ENCODE peak calls at places on chromosomes 6 and 20, in eight cellular contexts. Z is endothelial cell, K is RWPE1, M is NCI-H1436, L is fibroblast of the conjunctiva, Y is fibroblast of lung, V is Calu3, J is T follicular helper cell. Q is an unnamed sample.

GRCh38 chr6:15246217-15247211 is 645 bp downstream of the JARID2 start:
- DNase-seq in Z (no peak), K (no peak), M (no peak), L (no peak), Y (no peak), V (no peak), J (no peak), Q (no peak)

GRCh38 chr20:49583669-49584417 is 15.9 kb upstream of the PTGIS start:
- DNase-seq in Z (no peak), K (peak), M (no peak), L (peak), Y (peak), V (peak), J (no peak), Q (peak)

GRCh38 chr20:36501367-36502006 is 39.8 kb upstream of the MYL9 start:
- DNase-seq in Z (no peak), K (no peak), M (no peak), L (no peak), Y (no peak), V (no peak), J (no peak), Q (no peak)

GRCh38 chr6:12576389-12576788 is 140.2 kb upstream of the PHACTR1 start:
- DNase-seq in Z (no peak), K (peak), M (no peak), L (peak), Y (peak), V (no peak), J (no peak), Q (peak)

GRCh38 chr20:62286493-62287064 is 16.2 kb upstream of the ADRM1 start:
- DNase-seq in Z (no peak), K (no peak), M (no peak), L (no peak), Y (no peak), V (no peak), J (no peak), Q (no peak)

GRCh38 chr6:169101036-169101805 is 152.4 kb downstream of the THBS2 start:
- DNase-seq in Z (no peak), K (no peak), M (no peak), L (no peak), Y (peak), V (no peak), J (no peak), Q (peak)

GRCh38 chr6:28207244-28208179 is 17.6 kb upstream of the ZSCAN9 start:
- DNase-seq in Z (peak), K (no peak), M (no peak), L (no peak), Y (peak), V (no peak), J (no peak), Q (peak)

GRCh38 chr6:136989591-136990578 is 54.9 kb downstream of the IL20RA start:
- DNase-seq in Z (peak), K (no peak), M (peak), L (no peak), Y (peak), V (peak), J (no peak), Q (peak)

GRCh38 chr6:160881409-160881808 is 110.2 kb upstream of the MAP3K4 start:
- DNase-seq in Z (no peak), K (no peak), M (no peak), L (no peak), Y (no peak), V (no peak), J (no peak), Q (no peak)

GRCh38 chr6:24991748-24992467 is 56.1 kb upstream of the RIPOR2 start:
- DNase-seq in Z (peak), K (peak), M (peak), L (no peak), Y (no peak), V (peak), J (peak), Q (peak)

GRCh38 chr6:15042938-15043337 is 202.9 kb upstream of the JARID2 start:
- DNase-seq in Z (no peak), K (no peak), M (no peak), L (no peak), Y (no peak), V (no peak), J (no peak), Q (no peak)

GRCh38 chr6:40444811-40445210 is 142.4 kb downstream of the LRFN2 start:
- DNase-seq in Z (no peak), K (no peak), M (peak), L (no peak), Y (no peak), V (no peak), J (no peak), Q (no peak)

GRCh38 chr6:130958468-130958867 is 104.6 kb downstream of the EPB41L2 start:
- DNase-seq in Z (no peak), K (no peak), M (no peak), L (no peak), Y (peak), V (no peak), J (no peak), Q (peak)

GRCh38 chr6:4914412-4915159 is 89.3 kb downstream of the RPP40 start:
- DNase-seq in Z (no peak), K (no peak), M (no peak), L (peak), Y (peak), V (no peak), J (no peak), Q (peak)

GRCh38 chr6:107917468-107918375 is 40.3 kb downstream of the SEC63 start:
- DNase-seq in Z (peak), K (no peak), M (no peak), L (no peak), Y (no peak), V (no peak), J (no peak), Q (no peak)

GRCh38 chr20:56430471-56430870 is 18.4 kb downstream of the CASS4 start:
- DNase-seq in Z (no peak), K (no peak), M (no peak), L (no peak), Y (no peak), V (no peak), J (no peak), Q (no peak)

GRCh38 chr6:149060300-149060984 is 257.1 kb upstream of the TAB2 start:
- DNase-seq in Z (no peak), K (no peak), M (no peak), L (no peak), Y (no peak), V (no peak), J (peak), Q (no peak)

GRCh38 chr6:166019214-166019613 is 148.4 kb downstream of the TBXT start:
- DNase-seq in Z (no peak), K (no peak), M (no peak), L (no peak), Y (no peak), V (no peak), J (no peak), Q (peak)

GRCh38 chr6:52696418-52696817 is 25.5 kb downstream of the TMEM14A start:
- DNase-seq in Z (no peak), K (no peak), M (no peak), L (no peak), Y (no peak), V (no peak), J (no peak), Q (no peak)

GRCh38 chr6:80541186-80541585 is 434.7 kb downstream of the BCKDHB start:
- DNase-seq in Z (no peak), K (peak), M (no peak), L (no peak), Y (peak), V (peak), J (no peak), Q (peak)

GRCh38 chr20:63286781-63287696 is 5.9 kb upstream of the COL20A1 start:
- DNase-seq in Z (no peak), K (no peak), M (no peak), L (no peak), Y (no peak), V (no peak), J (no peak), Q (no peak)

GRCh38 chr6:82882363-82883033 is 183.1 kb downstream of the UBE3D start:
- DNase-seq in Z (no peak), K (no peak), M (no peak), L (no peak), Y (no peak), V (no peak), J (no peak), Q (no peak)

GRCh38 chr6:69097948-69098347 is 462.9 kb downstream of the ADGRB3 start:
- DNase-seq in Z (no peak), K (no peak), M (no peak), L (no peak), Y (no peak), V (no peak), J (no peak), Q (no peak)

GRCh38 chr20:51013577-51014330 is 9.2 kb downstream of the KCNG1 start:
- DNase-seq in Z (no peak), K (no peak), M (peak), L (no peak), Y (no peak), V (no peak), J (no peak), Q (no peak)

GRCh38 chr20:51760905-51761544 is 7.2 kb downstream of the ATP9A start:
- DNase-seq in Z (no peak), K (no peak), M (no peak), L (no peak), Y (peak), V (peak), J (no peak), Q (no peak)

GRCh38 chr20:48970681-48971370 is 49.3 kb downstream of the ARFGEF2 start:
- DNase-seq in Z (no peak), K (no peak), M (no peak), L (no peak), Y (no peak), V (no peak), J (no peak), Q (peak)

GRCh38 chr6:117545161-117545595 is 57.1 kb downstream of the GOPC start:
- DNase-seq in Z (no peak), K (peak), M (no peak), L (no peak), Y (peak), V (peak), J (no peak), Q (peak)

GRCh38 chr6:75347797-75348610 is 63.4 kb upstream of the TMEM30A start:
- DNase-seq in Z (no peak), K (no peak), M (no peak), L (no peak), Y (peak), V (no peak), J (no peak), Q (no peak)

GRCh38 chr6:128519931-128520435 is 416 bp downstream of the PTPRK start:
- DNase-seq in Z (no peak), K (no peak), M (peak), L (no peak), Y (no peak), V (no peak), J (peak), Q (peak)

GRCh38 chr20:31567380-31567720 is 37.7 kb upstream of the ID1 start:
- DNase-seq in Z (no peak), K (no peak), M (no peak), L (no peak), Y (no peak), V (no peak), J (no peak), Q (no peak)

GRCh38 chr20:60964911-60965310 is 287.1 kb upstream of the CDH4 start:
- DNase-seq in Z (no peak), K (no peak), M (no peak), L (no peak), Y (no peak), V (no peak), J (no peak), Q (no peak)

GRCh38 chr6:138007014-138007472 is 100.2 kb downstream of the PERP start:
- DNase-seq in Z (peak), K (peak), M (peak), L (no peak), Y (peak), V (peak), J (no peak), Q (peak)

Q was measured in myocyte.